ENCODE peak calls at places on chromosomes 12 and 14, in eight cellular contexts. R is tibial artery; O is choroid plexus epithelial cell; F is CD8-positive, alpha-beta T cell; S is neural progenitor cell; J is left lung; P is MM.1S; A is cardiac fibroblast. V is an unnamed sample.

GRCh38 chr12:108949976-108950375 is 70.1 kb downstream of the DAO start:
- DNase-seq in R (no peak), O (no peak), F (no peak), S (no peak), J (no peak), P (no peak), A (no peak), V (no peak)

GRCh38 chr14:29092121-29092520 is 325.5 kb downstream of the FOXG1 start:
- DNase-seq in R (no peak), O (no peak), F (no peak), S (no peak), J (no peak), P (no peak), A (no peak), V (no peak)

GRCh38 chr14:61285364-61285763 is 4.2 kb upstream of the TMEM30B start:
- DNase-seq in R (no peak), O (no peak), F (no peak), S (no peak), J (no peak), P (no peak), A (no peak), V (no peak)

GRCh38 chr14:55446127-55446736 is 5.8 kb upstream of the TBPL2 start:
- DNase-seq in R (no peak), O (peak), F (peak), S (peak), J (no peak), P (peak), A (peak), V (no peak)

GRCh38 chr14:66508846-66509621 is 1.1 kb downstream of the GPHN start:
- DNase-seq in R (peak), O (peak), F (peak), S (peak), J (peak), P (peak), A (peak), V (peak)

GRCh38 chr12:132600048-132601032 is 10.0 kb downstream of the LRCOL1 start:
- DNase-seq in R (peak), O (peak), F (peak), S (peak), J (peak), P (no peak), A (peak), V (peak)

GRCh38 chr12:112419269-112420133 is 754 bp downstream of the PTPN11 start:
- DNase-seq in R (peak), O (peak), F (no peak), S (peak), J (no peak), P (peak), A (peak), V (peak)

GRCh38 chr14:99758121-99758871 is 34.9 kb upstream of the EML1 start:
- DNase-seq in R (peak), O (peak), F (no peak), S (peak), J (no peak), P (no peak), A (peak), V (no peak)

GRCh38 chr12:6542209-6543009 is 8.1 kb downstream of the GAPDH start:
- DNase-seq in R (no peak), O (no peak), F (no peak), S (no peak), J (no peak), P (no peak), A (no peak), V (no peak)

GRCh38 chr12:75488553-75488952 is 8.0 kb downstream of the GLIPR1 start:
- DNase-seq in R (no peak), O (peak), F (no peak), S (peak), J (no peak), P (peak), A (peak), V (no peak)

GRCh38 chr14:26735811-26736210 is 138.0 kb upstream of the NOVA1 start:
- DNase-seq in R (no peak), O (no peak), F (no peak), S (no peak), J (no peak), P (no peak), A (no peak), V (no peak)

GRCh38 chr12:106866426-106867080 is 89.2 kb upstream of the TMEM263 start:
- DNase-seq in R (no peak), O (peak), F (no peak), S (no peak), J (no peak), P (no peak), A (peak), V (no peak)

GRCh38 chr12:7229741-7230140 is 40.3 kb downstream of the PEX5 start:
- DNase-seq in R (no peak), O (no peak), F (no peak), S (no peak), J (no peak), P (no peak), A (peak), V (no peak)

GRCh38 chr14:96727490-96727889 is 69.7 kb upstream of the VRK1 start:
- DNase-seq in R (no peak), O (no peak), F (no peak), S (no peak), J (no peak), P (no peak), A (no peak), V (no peak)

GRCh38 chr12:101877816-101878811 is 734 bp downstream of the DRAM1 start:
- DNase-seq in R (peak), O (peak), F (no peak), S (no peak), J (no peak), P (peak), A (peak), V (peak)

GRCh38 chr14:32560213-32560857 is 231.2 kb downstream of the AKAP6 start:
- DNase-seq in R (peak), O (peak), F (no peak), S (peak), J (no peak), P (peak), A (peak), V (peak)

GRCh38 chr12:46209914-46210834 is 58.7 kb downstream of the SLC38A1 start:
- DNase-seq in R (no peak), O (no peak), F (peak), S (no peak), J (peak), P (no peak), A (peak), V (peak)

GRCh38 chr14:65110525-65110924 is 8.2 kb upstream of the MAX start:
- DNase-seq in R (no peak), O (no peak), F (no peak), S (no peak), J (no peak), P (no peak), A (no peak), V (no peak)

GRCh38 chr12:53484686-53485567 is 14.3 kb downstream of the MAP3K12 start:
- DNase-seq in R (no peak), O (no peak), F (no peak), S (no peak), J (no peak), P (no peak), A (no peak), V (no peak)

GRCh38 chr12:84697141-84697540 is 215.5 kb downstream of the SLC6A15 start:
- DNase-seq in R (no peak), O (no peak), F (no peak), S (no peak), J (no peak), P (no peak), A (peak), V (no peak)

GRCh38 chr12:40152783-40153383 is 47.0 kb upstream of the SLC2A13 start:
- DNase-seq in R (no peak), O (peak), F (peak), S (peak), J (no peak), P (peak), A (peak), V (peak)

GRCh38 chr12:120352117-120352516 is 16.8 kb downstream of the MSI1 start:
- DNase-seq in R (no peak), O (peak), F (no peak), S (no peak), J (no peak), P (no peak), A (peak), V (no peak)

GRCh38 chr14:99891900-99892299 is 98.7 kb downstream of the EML1 start:
- DNase-seq in R (no peak), O (no peak), F (no peak), S (no peak), J (no peak), P (no peak), A (no peak), V (no peak)

GRCh38 chr12:20212036-20212435 is 156.3 kb upstream of the PDE3A start:
- DNase-seq in R (no peak), O (peak), F (no peak), S (no peak), J (no peak), P (no peak), A (peak), V (no peak)

GRCh38 chr12:34401659-34402227 is 379.4 kb downstream of the ALG10 start:
- DNase-seq in R (peak), O (no peak), F (peak), S (no peak), J (peak), P (no peak), A (no peak), V (no peak)

GRCh38 chr14:64193821-64194220 is 100.3 kb downstream of the ESR2 start:
- DNase-seq in R (no peak), O (no peak), F (no peak), S (no peak), J (no peak), P (no peak), A (no peak), V (no peak)

GRCh38 chr14:101109347-101109638 is 205.8 kb upstream of the RTL1 start:
- DNase-seq in R (no peak), O (no peak), F (no peak), S (no peak), J (no peak), P (no peak), A (no peak), V (no peak)

GRCh38 chr12:45994736-45995135 is 4.4 kb upstream of the SCAF11 start:
- DNase-seq in R (no peak), O (no peak), F (no peak), S (no peak), J (no peak), P (no peak), A (no peak), V (no peak)

GRCh38 chr12:68675098-68675842 is 11.5 kb upstream of the NUP107 start:
- DNase-seq in R (no peak), O (no peak), F (peak), S (peak), J (no peak), P (no peak), A (no peak), V (no peak)

GRCh38 chr14:99995700-99996356 is 69.4 kb upstream of the EVL start:
- DNase-seq in R (peak), O (peak), F (peak), S (peak), J (no peak), P (peak), A (peak), V (no peak)

GRCh38 chr12:18677189-18677588 is 60.6 kb downstream of the PLCZ1 start:
- DNase-seq in R (no peak), O (no peak), F (no peak), S (no peak), J (no peak), P (no peak), A (no peak), V (no peak)

GRCh38 chr14:74217672-74218448 is 21.4 kb upstream of the VSX2 start:
- DNase-seq in R (no peak), O (peak), F (peak), S (peak), J (peak), P (peak), A (peak), V (peak)

GRCh38 chr14:26163761-26164160 is 434.1 kb downstream of the NOVA1 start:
- DNase-seq in R (no peak), O (peak), F (no peak), S (peak), J (peak), P (no peak), A (peak), V (no peak)

GRCh38 chr12:57614178-57614947 is 3.1 kb downstream of the ARHGEF25 start:
- DNase-seq in R (peak), O (peak), F (no peak), S (peak), J (no peak), P (peak), A (peak), V (peak)

GRCh38 chr12:6226002-6226700 is 26.0 kb downstream of the CD9 start:
- DNase-seq in R (peak), O (peak), F (no peak), S (no peak), J (no peak), P (no peak), A (peak), V (peak)

GRCh38 chr14:88422919-88423318 is 37.5 kb downstream of the SPATA7 start:
- DNase-seq in R (no peak), O (peak), F (no peak), S (no peak), J (no peak), P (no peak), A (peak), V (no peak)

GRCh38 chr14:26175659-26176058 is 422.2 kb downstream of the NOVA1 start:
- DNase-seq in R (no peak), O (no peak), F (no peak), S (peak), J (peak), P (no peak), A (no peak), V (no peak)

GRCh38 chr14:21071225-21072041 is 1.3 kb downstream of the ARHGEF40 start:
- DNase-seq in R (peak), O (peak), F (peak), S (peak), J (peak), P (peak), A (peak), V (peak)

GRCh38 chr14:64293976-64294671 is at the start of gene ESR2:
- DNase-seq in R (no peak), O (peak), F (peak), S (peak), J (peak), P (peak), A (peak), V (no peak)

GRCh38 chr14:51472881-51473280 is 178.8 kb upstream of the FRMD6 start:
- DNase-seq in R (no peak), O (no peak), F (no peak), S (no peak), J (no peak), P (no peak), A (no peak), V (no peak)
- H3K4me3 ChIP-seq in R (no peak), O (no peak), F (no peak), S (no peak), J (no peak), P (no peak), A (no peak), V (no peak)

GRCh38 chr14:50668852-50669194 is 717 bp upstream of the SAV1 start:
- DNase-seq in R (no peak), O (no peak), F (no peak), S (no peak), J (no peak), P (no peak), A (no peak), V (no peak)
- H3K4me3 ChIP-seq in R (peak), O (peak), F (peak), S (peak), J (peak), P (peak), A (peak), V (peak)

DNA sequence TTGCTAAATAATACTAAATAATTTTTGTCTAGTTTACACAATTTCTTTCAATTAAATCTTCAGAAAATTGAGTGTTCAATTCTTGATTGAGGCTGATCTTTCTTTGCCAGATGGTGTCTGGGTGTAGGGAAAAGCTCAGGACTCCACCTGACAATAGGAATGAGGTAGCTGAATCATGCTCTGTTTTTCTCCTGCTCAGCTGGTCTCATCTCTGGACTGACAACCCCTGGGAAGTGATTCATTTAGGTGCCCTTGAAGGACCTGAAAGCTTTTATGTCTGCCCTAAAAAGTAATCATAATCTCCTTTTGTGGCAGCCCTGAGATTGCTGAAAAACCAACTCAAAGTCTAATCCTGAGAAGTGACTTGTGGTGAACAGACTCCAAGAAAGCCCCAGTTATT is 255.4 kb downstream of the ETNK1 start:
- DNase-seq in R (no peak), O (no peak), F (no peak), S (no peak), J (no peak), P (no peak), A (no peak), V (no peak)
- H3K4me3 ChIP-seq in R (no peak), O (no peak), F (no peak), S (no peak), J (no peak), P (no peak), A (no peak), V (no peak)

GRCh38 chr14:75274045-75274898 is 4.4 kb upstream of the FOS start:
- DNase-seq in R (peak), O (peak), F (no peak), S (no peak), J (no peak), P (no peak), A (peak), V (no peak)

GRCh38 chr14:75271514-75271913 is 7.1 kb upstream of the FOS start:
- DNase-seq in R (peak), O (no peak), F (no peak), S (no peak), J (no peak), P (no peak), A (no peak), V (no peak)

GRCh38 chr14:75274899-75275569 is 3.6 kb upstream of the FOS start:
- DNase-seq in R (peak), O (peak), F (peak), S (no peak), J (peak), P (no peak), A (no peak), V (no peak)

GRCh38 chr14:75275598-75275997 is 3.0 kb upstream of the FOS start:
- DNase-seq in R (no peak), O (no peak), F (no peak), S (no peak), J (no peak), P (no peak), A (no peak), V (no peak)

DNA sequence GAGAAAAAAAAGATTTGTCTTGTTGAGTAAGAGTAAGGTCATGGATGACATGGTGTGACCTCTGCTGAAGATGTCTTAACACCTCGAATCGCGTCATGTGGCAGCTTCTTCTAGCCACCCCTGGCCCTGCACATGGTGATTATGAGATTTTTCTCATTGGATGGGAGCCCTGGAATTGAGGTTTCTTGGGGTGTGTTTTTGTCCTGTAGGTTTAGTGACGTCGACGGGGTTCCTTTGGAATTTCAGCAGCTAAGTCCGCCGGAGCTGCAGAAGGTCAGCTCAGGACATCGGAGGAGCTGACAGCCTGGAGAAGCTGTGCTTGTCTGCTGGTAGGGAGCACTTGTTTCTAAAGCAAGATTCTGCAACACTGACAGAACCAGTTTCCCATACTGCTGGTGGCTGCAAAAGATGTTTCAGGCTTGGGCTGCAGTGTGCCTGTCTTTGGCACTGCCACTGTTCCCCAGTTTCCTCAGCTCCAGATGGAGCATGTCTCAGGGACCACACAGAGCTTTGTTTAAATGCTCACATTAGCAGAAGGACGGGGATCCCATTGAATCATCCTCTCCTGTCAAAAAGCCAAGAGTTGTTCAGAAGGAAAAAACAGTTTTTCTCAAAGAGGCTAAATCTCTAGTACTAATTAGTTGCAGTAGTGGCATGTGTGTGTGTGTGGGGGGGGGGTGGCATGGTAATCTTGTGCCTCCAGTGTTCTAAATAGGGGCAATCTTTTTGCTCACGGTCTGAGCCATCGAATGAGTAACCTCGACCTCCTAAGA is 5.2 kb upstream of the FOS start:
- DNase-seq in R (peak), O (peak), F (no peak), S (no peak), J (no peak), P (no peak), A (peak), V (no peak)
- H3K4me3 ChIP-seq in R (no peak), O (no peak), F (no peak), S (no peak), J (no peak), P (no peak), A (no peak), V (no peak)

DNA sequence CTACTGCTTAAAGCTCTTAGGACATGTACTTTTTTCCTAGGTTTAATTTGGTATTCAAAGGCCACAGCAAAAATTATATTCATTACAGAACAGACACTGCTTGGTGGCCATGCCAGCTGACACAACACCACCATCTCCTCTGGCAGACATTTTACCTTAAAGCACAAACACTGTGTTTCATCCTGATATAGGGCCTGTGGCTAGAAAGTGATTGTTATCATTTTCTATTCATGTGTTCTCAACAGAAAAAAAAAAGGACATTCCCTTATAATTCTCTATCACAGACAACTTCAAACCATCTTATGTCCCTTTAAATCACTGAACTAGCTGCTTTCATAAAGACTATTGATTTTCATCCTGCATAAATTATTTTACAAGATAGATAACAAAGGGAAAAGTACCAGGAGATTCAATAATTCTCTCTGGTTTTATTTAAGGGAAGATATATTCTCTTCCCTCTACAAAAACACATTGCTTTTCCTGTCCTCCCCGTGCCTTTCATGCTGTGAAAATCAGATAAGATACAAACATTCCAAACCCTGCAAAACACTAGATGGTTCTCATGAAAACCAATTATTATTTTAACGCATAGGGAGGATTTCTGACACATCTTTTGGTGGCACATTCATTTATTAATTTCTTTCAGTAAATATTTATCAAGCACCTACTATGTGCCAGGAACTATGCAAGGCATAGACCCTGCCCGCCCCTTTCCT is 139.3 kb upstream of the TMCC3 start:
- DNase-seq in R (no peak), O (peak), F (no peak), S (no peak), J (no peak), P (no peak), A (no peak), V (no peak)
- H3K4me3 ChIP-seq in R (no peak), O (no peak), F (no peak), S (no peak), J (no peak), P (no peak), A (no peak), V (no peak)

DNA sequence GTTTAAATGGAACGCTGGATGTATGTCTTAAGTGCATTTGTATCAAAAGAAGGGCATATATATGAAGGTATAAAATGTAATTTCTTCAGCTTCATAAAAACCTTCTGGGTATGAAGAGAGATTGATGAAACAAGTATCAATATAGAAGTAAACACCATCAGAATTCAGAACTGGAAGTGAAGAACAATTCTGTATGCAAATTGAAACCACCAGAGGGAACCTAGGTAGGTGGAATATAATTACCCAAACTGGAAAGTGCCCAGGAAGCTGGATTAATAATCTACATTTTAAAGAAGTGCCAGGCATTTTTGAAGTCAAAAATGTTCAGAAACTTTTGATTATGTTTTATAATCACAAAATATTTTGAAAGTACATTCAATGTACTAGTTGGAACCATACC is 336.2 kb upstream of the GARIN6 start:
- DNase-seq in R (no peak), O (no peak), F (no peak), S (no peak), J (no peak), P (no peak), A (no peak), V (no peak)
- H3K4me3 ChIP-seq in R (no peak), O (no peak), F (no peak), S (no peak), J (no peak), P (no peak), A (no peak), V (no peak)

V was measured in heart right ventricle.